ENCODE peak calls at places on chromosomes 5 and 9, in eight cellular contexts. One of them, this sample, is unnamed.

GRCh38 chr9:10274983-10275382 is 337.8 kb downstream of the PTPRD start:
- DNase-seq in RWPE1: no peak
- DNase-seq in HAP-1: no peak
- DNase-seq in activated CD4-positive, alpha-beta T cell treated with anti-CD3 and anti-CD28 coated beads, Interleukin-2, amount 50 U/mL, for 4 hours: no peak
- DNase-seq in heart left ventricle: no peak
- DNase-seq in NCI-H1694: no peak
- DNase-seq in effector memory CD8-positive, alpha-beta T cell: no peak
- DNase-seq in hypothalamus: no peak
- DNase-seq in this sample: no peak

GRCh38 chr9:134620751-134621557 is 20.6 kb upstream of the COL5A1 start:
- DNase-seq in RWPE1: no peak
- DNase-seq in HAP-1: no peak
- DNase-seq in activated CD4-positive, alpha-beta T cell treated with anti-CD3 and anti-CD28 coated beads, Interleukin-2, amount 50 U/mL, for 4 hours: no peak
- DNase-seq in heart left ventricle: no peak
- DNase-seq in NCI-H1694: no peak
- DNase-seq in effector memory CD8-positive, alpha-beta T cell: no peak
- DNase-seq in hypothalamus: no peak
- DNase-seq in this sample: no peak

GRCh38 chr5:56669534-56670483 is 145.5 kb upstream of the MAP3K1 start:
- DNase-seq in RWPE1: no peak
- DNase-seq in HAP-1: no peak
- DNase-seq in activated CD4-positive, alpha-beta T cell treated with anti-CD3 and anti-CD28 coated beads, Interleukin-2, amount 50 U/mL, for 4 hours: no peak
- DNase-seq in heart left ventricle: peak
- DNase-seq in NCI-H1694: peak
- DNase-seq in effector memory CD8-positive, alpha-beta T cell: peak
- DNase-seq in hypothalamus: no peak
- DNase-seq in this sample: peak

GRCh38 chr9:134557331-134557730 is 84.3 kb upstream of the COL5A1 start:
- DNase-seq in RWPE1: no peak
- DNase-seq in HAP-1: no peak
- DNase-seq in activated CD4-positive, alpha-beta T cell treated with anti-CD3 and anti-CD28 coated beads, Interleukin-2, amount 50 U/mL, for 4 hours: no peak
- DNase-seq in heart left ventricle: no peak
- DNase-seq in NCI-H1694: no peak
- DNase-seq in effector memory CD8-positive, alpha-beta T cell: no peak
- DNase-seq in hypothalamus: no peak
- DNase-seq in this sample: no peak

GRCh38 chr5:143118222-143118621 is 285.3 kb downstream of the NR3C1 start:
- DNase-seq in RWPE1: no peak
- DNase-seq in HAP-1: no peak
- DNase-seq in activated CD4-positive, alpha-beta T cell treated with anti-CD3 and anti-CD28 coated beads, Interleukin-2, amount 50 U/mL, for 4 hours: no peak
- DNase-seq in heart left ventricle: no peak
- DNase-seq in NCI-H1694: no peak
- DNase-seq in effector memory CD8-positive, alpha-beta T cell: no peak
- DNase-seq in hypothalamus: no peak
- DNase-seq in this sample: no peak

GRCh38 chr5:95669540-95669939 is 13.3 kb downstream of the SPATA9 start:
- DNase-seq in RWPE1: no peak
- DNase-seq in HAP-1: no peak
- DNase-seq in activated CD4-positive, alpha-beta T cell treated with anti-CD3 and anti-CD28 coated beads, Interleukin-2, amount 50 U/mL, for 4 hours: no peak
- DNase-seq in heart left ventricle: peak
- DNase-seq in NCI-H1694: no peak
- DNase-seq in effector memory CD8-positive, alpha-beta T cell: no peak
- DNase-seq in hypothalamus: no peak
- DNase-seq in this sample: no peak

GRCh38 chr5:1641041-1641440 is 117.3 kb upstream of the LPCAT1 start:
- DNase-seq in RWPE1: no peak
- DNase-seq in HAP-1: no peak
- DNase-seq in activated CD4-positive, alpha-beta T cell treated with anti-CD3 and anti-CD28 coated beads, Interleukin-2, amount 50 U/mL, for 4 hours: no peak
- DNase-seq in heart left ventricle: no peak
- DNase-seq in NCI-H1694: no peak
- DNase-seq in effector memory CD8-positive, alpha-beta T cell: no peak
- DNase-seq in hypothalamus: no peak
- DNase-seq in this sample: no peak

GRCh38 chr9:7129391-7129790 is 371.6 kb downstream of the KDM4C start:
- DNase-seq in RWPE1: no peak
- DNase-seq in HAP-1: no peak
- DNase-seq in activated CD4-positive, alpha-beta T cell treated with anti-CD3 and anti-CD28 coated beads, Interleukin-2, amount 50 U/mL, for 4 hours: no peak
- DNase-seq in heart left ventricle: no peak
- DNase-seq in NCI-H1694: no peak
- DNase-seq in effector memory CD8-positive, alpha-beta T cell: no peak
- DNase-seq in hypothalamus: no peak
- DNase-seq in this sample: no peak

GRCh38 chr9:114037961-114038723 is 40.0 kb downstream of the AMBP start:
- DNase-seq in RWPE1: no peak
- DNase-seq in HAP-1: peak
- DNase-seq in activated CD4-positive, alpha-beta T cell treated with anti-CD3 and anti-CD28 coated beads, Interleukin-2, amount 50 U/mL, for 4 hours: no peak
- DNase-seq in heart left ventricle: peak
- DNase-seq in NCI-H1694: no peak
- DNase-seq in effector memory CD8-positive, alpha-beta T cell: no peak
- DNase-seq in hypothalamus: no peak
- DNase-seq in this sample: no peak

GRCh38 chr9:21974542-21975409 is 19.4 kb downstream of the CDKN2A start:
- DNase-seq in RWPE1: peak
- DNase-seq in HAP-1: no peak
- DNase-seq in activated CD4-positive, alpha-beta T cell treated with anti-CD3 and anti-CD28 coated beads, Interleukin-2, amount 50 U/mL, for 4 hours: peak
- DNase-seq in heart left ventricle: no peak
- DNase-seq in NCI-H1694: peak
- DNase-seq in effector memory CD8-positive, alpha-beta T cell: no peak
- DNase-seq in hypothalamus: no peak
- DNase-seq in this sample: peak

GRCh38 chr5:133370904-133371303 is 241.4 kb downstream of the FSTL4 start:
- DNase-seq in RWPE1: no peak
- DNase-seq in HAP-1: no peak
- DNase-seq in activated CD4-positive, alpha-beta T cell treated with anti-CD3 and anti-CD28 coated beads, Interleukin-2, amount 50 U/mL, for 4 hours: no peak
- DNase-seq in heart left ventricle: no peak
- DNase-seq in NCI-H1694: no peak
- DNase-seq in effector memory CD8-positive, alpha-beta T cell: no peak
- DNase-seq in hypothalamus: no peak
- DNase-seq in this sample: no peak

GRCh38 chr5:69414885-69415583 is at the start of gene MARVELD2:
- DNase-seq in RWPE1: peak
- DNase-seq in HAP-1: no peak
- DNase-seq in activated CD4-positive, alpha-beta T cell treated with anti-CD3 and anti-CD28 coated beads, Interleukin-2, amount 50 U/mL, for 4 hours: peak
- DNase-seq in heart left ventricle: peak
- DNase-seq in NCI-H1694: no peak
- DNase-seq in effector memory CD8-positive, alpha-beta T cell: peak
- DNase-seq in hypothalamus: no peak
- DNase-seq in this sample: peak

GRCh38 chr9:18274693-18275092 is 199.3 kb upstream of the ADAMTSL1 start:
- DNase-seq in RWPE1: no peak
- DNase-seq in HAP-1: no peak
- DNase-seq in activated CD4-positive, alpha-beta T cell treated with anti-CD3 and anti-CD28 coated beads, Interleukin-2, amount 50 U/mL, for 4 hours: no peak
- DNase-seq in heart left ventricle: no peak
- DNase-seq in NCI-H1694: no peak
- DNase-seq in effector memory CD8-positive, alpha-beta T cell: no peak
- DNase-seq in hypothalamus: no peak
- DNase-seq in this sample: no peak

GRCh38 chr5:16957305-16958165 is 21.4 kb upstream of the MYO10 start:
- DNase-seq in RWPE1: peak
- DNase-seq in HAP-1: no peak
- DNase-seq in activated CD4-positive, alpha-beta T cell treated with anti-CD3 and anti-CD28 coated beads, Interleukin-2, amount 50 U/mL, for 4 hours: no peak
- DNase-seq in heart left ventricle: no peak
- DNase-seq in NCI-H1694: no peak
- DNase-seq in effector memory CD8-positive, alpha-beta T cell: no peak
- DNase-seq in hypothalamus: no peak
- DNase-seq in this sample: no peak

GRCh38 chr5:130102375-130102774 is 198.1 kb downstream of the CHSY3 start:
- DNase-seq in RWPE1: no peak
- DNase-seq in HAP-1: no peak
- DNase-seq in activated CD4-positive, alpha-beta T cell treated with anti-CD3 and anti-CD28 coated beads, Interleukin-2, amount 50 U/mL, for 4 hours: no peak
- DNase-seq in heart left ventricle: no peak
- DNase-seq in NCI-H1694: no peak
- DNase-seq in effector memory CD8-positive, alpha-beta T cell: no peak
- DNase-seq in hypothalamus: no peak
- DNase-seq in this sample: no peak

GRCh38 chr9:33752130-33752637 is 43.2 kb upstream of the PRSS3 start:
- DNase-seq in RWPE1: no peak
- DNase-seq in HAP-1: no peak
- DNase-seq in activated CD4-positive, alpha-beta T cell treated with anti-CD3 and anti-CD28 coated beads, Interleukin-2, amount 50 U/mL, for 4 hours: no peak
- DNase-seq in heart left ventricle: no peak
- DNase-seq in NCI-H1694: no peak
- DNase-seq in effector memory CD8-positive, alpha-beta T cell: no peak
- DNase-seq in hypothalamus: no peak
- DNase-seq in this sample: no peak

GRCh38 chr9:72635197-72635596 is 113.8 kb downstream of the TMC1 start:
- DNase-seq in RWPE1: no peak
- DNase-seq in HAP-1: peak
- DNase-seq in activated CD4-positive, alpha-beta T cell treated with anti-CD3 and anti-CD28 coated beads, Interleukin-2, amount 50 U/mL, for 4 hours: no peak
- DNase-seq in heart left ventricle: no peak
- DNase-seq in NCI-H1694: no peak
- DNase-seq in effector memory CD8-positive, alpha-beta T cell: no peak
- DNase-seq in hypothalamus: no peak
- DNase-seq in this sample: no peak

GRCh38 chr5:179131886-179132585 is 71.9 kb downstream of the ZNF354C start:
- DNase-seq in RWPE1: no peak
- DNase-seq in HAP-1: no peak
- DNase-seq in activated CD4-positive, alpha-beta T cell treated with anti-CD3 and anti-CD28 coated beads, Interleukin-2, amount 50 U/mL, for 4 hours: no peak
- DNase-seq in heart left ventricle: no peak
- DNase-seq in NCI-H1694: no peak
- DNase-seq in effector memory CD8-positive, alpha-beta T cell: no peak
- DNase-seq in hypothalamus: no peak
- DNase-seq in this sample: no peak

GRCh38 chr5:163561339-163561738 is 55.9 kb downstream of the MAT2B start:
- DNase-seq in RWPE1: no peak
- DNase-seq in HAP-1: no peak
- DNase-seq in activated CD4-positive, alpha-beta T cell treated with anti-CD3 and anti-CD28 coated beads, Interleukin-2, amount 50 U/mL, for 4 hours: no peak
- DNase-seq in heart left ventricle: no peak
- DNase-seq in NCI-H1694: no peak
- DNase-seq in effector memory CD8-positive, alpha-beta T cell: no peak
- DNase-seq in hypothalamus: no peak
- DNase-seq in this sample: no peak

GRCh38 chr5:149118463-149118862 is 22.8 kb upstream of the ABLIM3 start:
- DNase-seq in RWPE1: no peak
- DNase-seq in HAP-1: no peak
- DNase-seq in activated CD4-positive, alpha-beta T cell treated with anti-CD3 and anti-CD28 coated beads, Interleukin-2, amount 50 U/mL, for 4 hours: no peak
- DNase-seq in heart left ventricle: no peak
- DNase-seq in NCI-H1694: no peak
- DNase-seq in effector memory CD8-positive, alpha-beta T cell: no peak
- DNase-seq in hypothalamus: no peak
- DNase-seq in this sample: no peak

GRCh38 chr5:15691536-15691935 is 191.6 kb downstream of the FBXL7 start:
- DNase-seq in RWPE1: no peak
- DNase-seq in HAP-1: no peak
- DNase-seq in activated CD4-positive, alpha-beta T cell treated with anti-CD3 and anti-CD28 coated beads, Interleukin-2, amount 50 U/mL, for 4 hours: no peak
- DNase-seq in heart left ventricle: no peak
- DNase-seq in NCI-H1694: no peak
- DNase-seq in effector memory CD8-positive, alpha-beta T cell: no peak
- DNase-seq in hypothalamus: no peak
- DNase-seq in this sample: no peak

GRCh38 chr9:34501889-34502425 is 20.8 kb downstream of the ENHO start:
- DNase-seq in RWPE1: no peak
- DNase-seq in HAP-1: no peak
- DNase-seq in activated CD4-positive, alpha-beta T cell treated with anti-CD3 and anti-CD28 coated beads, Interleukin-2, amount 50 U/mL, for 4 hours: no peak
- DNase-seq in heart left ventricle: peak
- DNase-seq in NCI-H1694: peak
- DNase-seq in effector memory CD8-positive, alpha-beta T cell: no peak
- DNase-seq in hypothalamus: peak
- DNase-seq in this sample: no peak